ENCODE peak calls at places on chromosomes 12 and 14, in four cellular contexts. Z, F, O and W are unnamed samples.

GRCh38 chr14:92895352-92895878 is 27.5 kb upstream of the CHGA start:
- DNase-seq in F (no peak), Z (peak), O (no peak), W (no peak)

GRCh38 chr12:69687390-69687789 is 11.7 kb downstream of the BEST3 start:
- DNase-seq in F (no peak), O (no peak), Z (no peak), W (no peak)

GRCh38 chr12:106780010-106780625 is 5.6 kb downstream of the RIC8B start:
- DNase-seq in F (no peak), O (peak), Z (no peak), W (no peak)

GRCh38 chr14:68797180-68797670 is 4.4 kb upstream of the ZFP36L1 start:
- DNase-seq in Z (no peak), F (no peak), O (peak), W (no peak)

GRCh38 chr12:111446631-111447570 is 41.2 kb downstream of the SH2B3 start:
- DNase-seq in O (no peak), F (no peak), Z (no peak), W (no peak)

GRCh38 chr12:101703487-101703886 is 6.0 kb downstream of the CHPT1 start:
- DNase-seq in F (no peak), Z (no peak), O (peak), W (no peak)

GRCh38 chr14:23492618-23493272 is 23.2 kb downstream of the NGDN start:
- DNase-seq in F (peak), O (no peak), Z (no peak), W (no peak)

GRCh38 chr12:45989857-45990467 is 412 bp downstream of the SCAF11 start:
- DNase-seq in Z (no peak), F (peak), O (peak), W (peak)

GRCh38 chr14:65478596-65478995 is 66.1 kb downstream of the FUT8 start:
- DNase-seq in Z (no peak), O (no peak), F (no peak), W (no peak)

GRCh38 chr14:99127651-99128167 is 144.3 kb downstream of the BCL11B start:
- DNase-seq in O (no peak), Z (no peak), F (no peak), W (peak)

GRCh38 chr14:91245029-91245428 is 525 bp upstream of the GPR68 start:
- DNase-seq in Z (no peak), O (no peak), F (no peak), W (no peak)

GRCh38 chr12:103930787-103931536 is 752 bp downstream of the HSP90B1 start:
- DNase-seq in O (peak), Z (no peak), F (peak), W (peak)

GRCh38 chr12:21392384-21392783 is 19.7 kb downstream of the IAPP start:
- DNase-seq in O (no peak), F (no peak), Z (no peak), W (no peak)

GRCh38 chr12:50647479-50647878 is 116.4 kb upstream of the ATF1 start:
- DNase-seq in O (no peak), Z (no peak), F (peak), W (no peak)

GRCh38 chr14:80637726-80638619 is 303.6 kb downstream of the CEP128 start:
- DNase-seq in O (no peak), F (no peak), Z (no peak), W (no peak)

GRCh38 chr12:65725376-65725775 is 98.9 kb upstream of the HMGA2 start:
- DNase-seq in O (no peak), Z (no peak), F (no peak), W (no peak)

GRCh38 chr12:119859241-119859640 is 17.9 kb downstream of the CIT start:
- DNase-seq in F (no peak), Z (no peak), O (no peak), W (no peak)

GRCh38 chr12:121709478-121709890 is 3.1 kb upstream of the TMEM120B start:
- DNase-seq in F (peak), Z (no peak), O (no peak), W (no peak)

GRCh38 chr14:105499256-105500035 is 8.4 kb downstream of the TEDC1 start:
- DNase-seq in F (peak), Z (no peak), O (no peak), W (no peak)

GRCh38 chr12:22443379-22444316 is 100.7 kb downstream of the C2CD5 start:
- DNase-seq in F (peak), Z (peak), O (peak), W (peak)

GRCh38 chr14:95507174-95507573 is 9.3 kb downstream of the SYNE3 start:
- DNase-seq in O (peak), F (no peak), Z (no peak), W (no peak)

GRCh38 chr14:85252011-85252410 is 277.9 kb upstream of the FLRT2 start:
- DNase-seq in F (no peak), Z (no peak), O (no peak), W (no peak)

GRCh38 chr12:79561401-79562132 is 129.2 kb downstream of the PAWR start:
- DNase-seq in F (no peak), O (no peak), Z (no peak), W (no peak)

GRCh38 chr12:26614217-26614616 is 218.8 kb downstream of the ITPR2 start:
- DNase-seq in O (peak), F (no peak), Z (no peak), W (peak)

GRCh38 chr12:21881950-21882349 is 59.3 kb downstream of the ABCC9 start:
- DNase-seq in F (no peak), Z (no peak), O (no peak), W (no peak)

GRCh38 chr14:23123419-23123818 is 4.4 kb upstream of the CEBPE start:
- DNase-seq in Z (no peak), F (no peak), O (peak), W (no peak)

GRCh38 chr12:111025301-111025700 is 104.9 kb upstream of the MYL2 start:
- DNase-seq in Z (no peak), O (no peak), F (no peak), W (no peak)

GRCh38 chr12:32444895-32445294 is 45.5 kb downstream of the FGD4 start:
- DNase-seq in O (no peak), Z (no peak), F (peak), W (no peak)

GRCh38 chr14:57749267-57749666 is 116.6 kb downstream of the SLC35F4 start:
- DNase-seq in F (no peak), O (no peak), Z (no peak), W (no peak)

GRCh38 chr14:53957739-53958138 is 1.1 kb upstream of the BMP4 start:
- DNase-seq in O (no peak), Z (no peak), F (peak), W (no peak)

GRCh38 chr12:82627799-82628198 is 58.9 kb upstream of the TMTC2 start:
- DNase-seq in O (no peak), Z (no peak), F (peak), W (peak)

GRCh38 chr12:57850924-57851323 is 4.4 kb upstream of the CTDSP2 start:
- DNase-seq in O (no peak), Z (no peak), F (no peak), W (no peak)

DNA sequence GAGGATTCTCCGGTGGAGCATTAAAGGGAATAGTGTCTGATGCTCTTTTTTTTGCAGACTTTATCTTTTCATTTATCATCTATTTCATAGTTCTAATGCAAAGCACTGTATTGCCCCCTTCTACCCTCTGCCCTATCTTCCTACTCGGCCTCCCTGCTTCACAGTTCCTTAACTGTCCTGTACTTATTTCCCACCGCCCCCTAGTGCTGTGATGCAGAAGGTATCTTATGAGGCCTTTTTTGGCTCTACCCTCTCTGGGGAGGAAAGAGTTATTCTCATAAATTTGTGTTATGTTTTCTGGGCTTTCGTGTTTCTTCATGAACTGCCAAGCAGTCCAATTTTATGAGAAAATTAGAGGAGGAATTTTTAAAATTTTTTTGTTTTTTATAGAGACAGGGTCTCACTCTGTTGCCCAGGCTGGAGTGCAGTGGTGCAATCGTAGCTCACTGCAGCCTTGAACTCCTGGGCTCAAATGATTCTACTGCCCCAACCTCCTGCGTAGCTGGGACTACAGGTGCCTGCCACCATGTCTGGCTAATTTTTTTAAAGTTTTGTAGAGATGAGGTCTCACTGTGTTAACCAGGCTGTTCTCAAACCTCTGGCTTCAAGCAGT is 1.2 kb downstream of the ITFG2 start:
- DNase-seq in O (peak), Z (no peak), F (peak), W (peak)
- TF ChIP-seq FOXM1 in O (no peak), Z (no peak), F (no peak), W (no peak)

DNA sequence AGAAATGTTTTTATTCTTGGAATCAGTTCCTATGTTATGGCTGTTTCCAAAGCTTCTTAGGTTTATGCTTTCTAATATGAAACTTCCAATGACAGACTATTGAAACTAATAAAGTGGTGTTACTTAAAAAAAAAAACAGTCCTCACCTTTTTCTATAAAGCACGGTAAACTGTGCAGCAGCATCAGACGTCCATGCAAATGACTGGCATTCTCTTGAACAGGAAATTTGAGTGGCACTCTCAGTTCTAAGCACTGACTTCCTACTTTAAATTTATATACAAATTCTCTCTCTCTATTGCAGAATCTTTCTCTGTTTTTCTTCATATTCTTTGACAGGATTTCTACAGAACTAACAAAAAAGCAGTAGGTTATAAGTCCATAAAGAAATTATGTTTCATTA is 2.8 kb upstream of the RAD51AP1 start:
- DNase-seq in O (no peak), Z (no peak), F (no peak), W (no peak)
- TF ChIP-seq TARDBP in O (no peak), Z (no peak), F (no peak), W (no peak)

GRCh38 chr14:103896578-103896977 is 31.7 kb upstream of the TDRD9 start:
- DNase-seq in O (no peak), Z (no peak), F (no peak), W (no peak)

GRCh38 chr14:103899316-103899715 is 28.9 kb upstream of the TDRD9 start:
- DNase-seq in O (no peak), Z (no peak), F (no peak), W (no peak)

GRCh38 chr14:103897075-103897947 is 30.9 kb upstream of the TDRD9 start:
- DNase-seq in Z (no peak), O (no peak), F (peak), W (no peak)

GRCh38 chr14:103898711-103899110 is 29.5 kb upstream of the TDRD9 start:
- DNase-seq in O (no peak), F (no peak), Z (no peak), W (no peak)

DNA sequence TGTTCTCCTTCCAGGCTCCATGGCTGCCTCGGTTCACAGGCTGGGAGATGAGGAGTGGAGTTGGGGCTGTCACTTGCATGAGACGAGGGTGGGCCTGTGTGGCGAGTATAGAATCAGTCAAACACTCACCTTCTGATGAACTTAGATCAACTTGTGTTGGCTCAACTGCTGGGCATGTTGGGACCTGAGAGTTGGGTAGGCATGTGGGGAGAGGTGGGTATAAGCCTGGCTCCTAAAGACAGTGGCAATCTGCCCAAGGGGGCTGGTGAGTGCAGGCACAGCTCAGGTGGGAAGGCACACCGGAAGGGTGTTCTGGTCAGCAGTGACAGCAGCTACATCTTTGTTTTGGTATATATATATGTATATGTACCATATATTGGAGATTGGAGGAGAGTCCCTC is 30.1 kb upstream of the TDRD9 start:
- DNase-seq in Z (no peak), F (no peak), O (no peak), W (no peak)
- TF ChIP-seq FOXM1 in Z (no peak), F (no peak), O (no peak), W (no peak)

GRCh38 chr12:51815571-51815970 is 32.9 kb downstream of the FIGNL2 start:
- DNase-seq in F (no peak), O (no peak), Z (no peak), W (no peak)
- TF ChIP-seq TARDBP in F (no peak), O (no peak), Z (no peak), W (no peak)

GRCh38 chr14:55136868-55137785 is 8.1 kb downstream of the LGALS3 start:
- DNase-seq in F (no peak), Z (no peak), O (no peak), W (no peak)

GRCh38 chr14:55139152-55139551 is 10.1 kb downstream of the LGALS3 start:
- DNase-seq in O (no peak), F (no peak), Z (no peak), W (no peak)

GRCh38 chr14:55133416-55133815 is 4.4 kb downstream of the LGALS3 start:
- DNase-seq in Z (no peak), F (no peak), O (peak), W (no peak)

GRCh38 chr14:55138091-55138490 is 9.0 kb downstream of the LGALS3 start:
- DNase-seq in O (no peak), F (no peak), Z (no peak), W (no peak)

DNA sequence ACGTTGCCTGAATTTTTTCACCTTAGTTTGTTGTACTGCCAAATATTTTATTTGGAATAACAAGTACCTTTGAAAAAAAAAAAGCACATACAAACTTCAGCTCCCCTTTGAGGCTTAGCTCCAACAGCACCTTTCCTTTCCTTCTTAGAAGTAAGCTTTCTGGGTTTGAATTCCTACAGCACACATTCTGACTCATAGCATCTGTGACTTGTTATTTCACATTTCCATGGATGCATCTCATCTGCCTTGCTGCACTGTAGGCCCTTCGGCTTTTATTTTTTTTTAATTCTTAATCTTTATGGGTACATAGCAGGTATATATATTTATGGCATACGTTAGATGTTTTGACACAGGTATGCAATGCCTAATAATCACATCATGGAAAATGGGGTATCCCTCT is 7.2 kb downstream of the LGALS3 start:
- DNase-seq in F (no peak), Z (no peak), O (no peak), W (no peak)
- TF ChIP-seq FOXM1 in F (no peak), Z (no peak), O (no peak), W (no peak)

DNA sequence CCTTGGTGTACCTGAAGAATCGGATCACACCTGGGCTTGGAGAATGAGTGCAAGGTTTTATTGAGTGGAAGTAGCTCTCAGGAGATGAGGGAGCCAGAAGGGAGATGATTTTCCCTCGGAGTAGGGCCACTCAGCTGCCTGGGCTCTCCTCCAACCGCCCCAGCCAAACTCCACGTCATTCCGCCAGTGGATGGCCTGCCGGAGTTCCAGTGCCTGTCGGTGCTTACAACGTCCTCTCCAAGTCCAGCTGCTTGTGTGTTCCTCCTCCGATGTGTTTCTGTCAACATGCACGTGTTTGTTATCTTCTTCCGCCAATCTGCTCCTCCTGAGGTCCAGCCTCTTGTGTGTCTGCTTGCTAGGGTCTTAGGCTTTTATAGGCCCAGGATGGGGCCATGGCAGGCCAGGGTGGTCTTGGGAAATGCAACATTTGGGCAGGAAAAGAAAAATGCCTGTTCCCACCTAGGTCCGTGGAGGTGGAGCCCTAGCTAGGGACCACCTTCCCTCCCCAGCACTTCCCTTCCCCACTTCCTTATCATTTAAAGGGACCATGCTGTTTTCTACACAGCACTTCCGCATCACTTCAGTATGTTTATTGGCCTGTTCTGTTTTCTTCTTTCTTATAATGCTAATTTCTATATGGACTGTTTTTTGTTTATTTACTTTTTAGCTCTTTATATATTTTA is 343.2 kb downstream of the PDZRN4 start:
- DNase-seq in F (no peak), O (no peak), Z (no peak), W (no peak)
- TF ChIP-seq TARDBP in F (no peak), O (no peak), Z (no peak), W (no peak)

GRCh38 chr12:130932061-130932650 is 21.6 kb upstream of the ADGRD1 start:
- DNase-seq in Z (no peak), O (no peak), F (no peak), W (no peak)

GRCh38 chr12:130929363-130929762 is 24.3 kb upstream of the ADGRD1 start:
- DNase-seq in O (no peak), Z (no peak), F (no peak), W (no peak)

GRCh38 chr12:130936566-130936965 is 17.1 kb upstream of the ADGRD1 start:
- DNase-seq in Z (no peak), F (no peak), O (no peak), W (no peak)

GRCh38 chr12:130934753-130935152 is 19.0 kb upstream of the ADGRD1 start:
- DNase-seq in Z (no peak), F (no peak), O (no peak), W (no peak)

DNA sequence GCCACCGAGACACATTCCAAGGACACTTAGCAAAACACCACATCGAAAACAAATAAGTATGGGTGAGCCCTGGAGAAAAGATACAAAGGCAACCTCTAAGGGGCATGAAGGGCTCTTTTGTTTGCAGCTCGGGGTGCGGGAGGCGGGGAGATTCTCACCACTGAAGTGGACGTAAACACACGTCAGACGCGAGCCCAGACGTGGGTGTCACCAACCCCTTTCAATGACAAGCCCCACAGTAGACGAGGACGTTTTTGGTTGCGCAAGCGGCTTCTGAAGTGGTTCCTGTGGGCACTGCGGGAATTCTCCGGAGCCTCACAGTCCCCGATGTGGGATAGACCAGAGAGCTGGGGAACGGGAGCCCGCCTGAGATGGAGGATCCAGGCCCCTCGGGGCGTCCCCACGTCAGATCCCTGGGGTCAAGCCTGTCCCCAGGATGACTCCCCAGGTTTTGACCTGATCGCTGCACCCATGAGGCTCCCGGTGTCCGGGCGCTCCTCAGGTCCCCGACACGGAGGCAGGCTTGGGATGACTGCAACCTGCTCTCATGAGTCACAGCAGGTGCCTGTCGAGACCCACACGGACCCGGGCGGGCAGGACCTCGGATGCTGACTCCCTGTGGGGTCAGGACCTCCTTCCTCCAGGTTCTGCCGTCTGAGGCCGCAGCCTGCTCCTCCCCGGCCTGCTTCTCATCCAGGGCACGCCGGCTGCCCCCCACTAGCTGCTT is 20.3 kb upstream of the ADGRD1 start:
- DNase-seq in O (no peak), Z (no peak), F (no peak), W (no peak)
- TF ChIP-seq FOXM1 in O (no peak), Z (no peak), F (no peak), W (no peak)

GRCh38 chr12:13941258-13942249 is 39.8 kb downstream of the GRIN2B start:
- DNase-seq in Z (no peak), O (peak), F (peak), W (peak)
- TF ChIP-seq TARDBP in Z (no peak), O (no peak), F (no peak), W (no peak)

GRCh38 chr12:91922139-91922538 is 223.5 kb downstream of the BTG1 start:
- DNase-seq in Z (no peak), O (no peak), F (no peak), W (no peak)

GRCh38 chr12:91921555-91921954 is 224.1 kb downstream of the BTG1 start:
- DNase-seq in F (no peak), Z (no peak), O (no peak), W (no peak)

GRCh38 chr12:91922674-91923073 is 223.0 kb downstream of the BTG1 start:
- DNase-seq in F (no peak), O (no peak), Z (no peak), W (no peak)

GRCh38 chr12:91920276-91920675 is 225.4 kb downstream of the BTG1 start:
- DNase-seq in F (no peak), O (no peak), Z (no peak), W (no peak)

GRCh38 chr12:91920740-91921139 is 224.9 kb downstream of the BTG1 start:
- DNase-seq in O (no peak), Z (no peak), F (no peak), W (no peak)
- TF ChIP-seq FOXM1 in O (no peak), Z (no peak), F (no peak), W (no peak)